ENCODE peak calls at places on chromosomes 3 and 15, in five cellular contexts. C, R, G, J and W are unnamed samples.

GRCh38 chr3:12483872-12484197 is 445 bp upstream of the TSEN2 start:
- DNase-seq in C (no peak), R (no peak), G (no peak), J (no peak), W (no peak)

GRCh38 chr3:120689395-120689794 is 7.4 kb upstream of the HGD start:
- DNase-seq in C (no peak), R (no peak), G (no peak), J (no peak), W (no peak)

GRCh38 chr15:77025941-77026411 is 31.1 kb downstream of the PSTPIP1 start:
- DNase-seq in C (no peak), R (no peak), G (peak; percentile 6), J (no peak), W (no peak)

GRCh38 chr15:64617727-64618126 is 157.3 kb downstream of the ZNF609 start:
- DNase-seq in C (no peak), R (no peak), G (no peak), J (no peak), W (no peak)

GRCh38 chr15:44775923-44776322 is 39.6 kb downstream of the TRIM69 start:
- DNase-seq in C (no peak), R (no peak), G (no peak), J (no peak), W (peak; percentile 18)

GRCh38 chr3:64928683-64929082 is 240.9 kb upstream of the ADAMTS9 start:
- DNase-seq in C (no peak), R (no peak), G (peak; percentile 31), J (no peak), W (no peak)

GRCh38 chr15:99467861-99468460 is 97.8 kb upstream of the MEF2A start:
- DNase-seq in C (no peak), R (no peak), G (no peak), J (no peak), W (no peak)

GRCh38 chr3:188051801-188052228 is 102.1 kb upstream of the LPP start:
- DNase-seq in C (peak; percentile 54), R (peak; percentile 64), G (peak; percentile 54), J (peak; percentile 44), W (no peak)

GRCh38 chr15:99054892-99055291 is 47.3 kb upstream of the PGPEP1L start:
- DNase-seq in C (no peak), R (no peak), G (no peak), J (no peak), W (no peak)

GRCh38 chr3:72862314-72863090 is 14.3 kb upstream of the SHQ1 start:
- DNase-seq in C (no peak), R (no peak), G (no peak), J (no peak), W (no peak)

GRCh38 chr15:64854526-64854925 is 12.8 kb downstream of the PLEKHO2 start:
- DNase-seq in C (no peak), R (no peak), G (no peak), J (no peak), W (no peak)

GRCh38 chr15:91589360-91589759 is 264.1 kb upstream of the SLCO3A1 start:
- DNase-seq in C (no peak), R (no peak), G (no peak), J (no peak), W (no peak)

GRCh38 chr3:154956815-154957214 is 123.3 kb upstream of the MME start:
- DNase-seq in C (no peak), R (no peak), G (no peak), J (no peak), W (no peak)

GRCh38 chr3:175295248-175296000 is 436.3 kb downstream of the NAALADL2 start:
- DNase-seq in C (no peak), R (no peak), G (no peak), J (no peak), W (no peak)

GRCh38 chr15:44208956-44209355 is 13.9 kb upstream of the FRMD5 start:
- DNase-seq in C (no peak), R (no peak), G (no peak), J (no peak), W (no peak)

GRCh38 chr15:38021259-38021658 is 86.8 kb downstream of the TMCO5A start:
- DNase-seq in C (no peak), R (no peak), G (no peak), J (no peak), W (no peak)

GRCh38 chr15:55750706-55751105 is 7.8 kb upstream of the PRTG start:
- DNase-seq in C (no peak), R (no peak), G (no peak), J (no peak), W (no peak)

GRCh38 chr3:69865920-69866679 is 126.8 kb downstream of the MITF start:
- DNase-seq in C (no peak), R (no peak), G (peak; percentile 68), J (peak; percentile 39), W (no peak)

GRCh38 chr15:91407237-91407889 is 307.3 kb downstream of the SV2B start:
- DNase-seq in C (no peak), R (no peak), G (peak; percentile 46), J (no peak), W (peak; percentile 67)

GRCh38 chr3:150078983-150079739 is 108.5 kb upstream of the PFN2 start:
- DNase-seq in C (peak; percentile 94), R (no peak), G (no peak), J (no peak), W (peak; percentile 46)

GRCh38 chr3:4394048-4394447 is 73.0 kb downstream of the SUMF1 start:
- DNase-seq in C (peak; percentile 80), R (no peak), G (no peak), J (no peak), W (no peak)

GRCh38 chr3:115341208-115341607 is 194.1 kb upstream of the ZBTB20 start:
- DNase-seq in C (peak; percentile 36), R (no peak), G (no peak), J (no peak), W (peak; percentile 65)

GRCh38 chr3:22960326-22960984 is 242.7 kb upstream of the UBE2E2 start:
- DNase-seq in C (peak; percentile 47), R (no peak), G (peak; percentile 27), J (no peak), W (peak; percentile 10)

GRCh38 chr15:89900849-89901248 is 7.1 kb upstream of the AP3S2 start:
- DNase-seq in C (no peak), R (no peak), G (peak; percentile 32), J (no peak), W (no peak)

GRCh38 chr15:31332020-31332680 is 5.5 kb downstream of the KLF13 start:
- DNase-seq in C (no peak), R (no peak), G (no peak), J (no peak), W (no peak)

DNA sequence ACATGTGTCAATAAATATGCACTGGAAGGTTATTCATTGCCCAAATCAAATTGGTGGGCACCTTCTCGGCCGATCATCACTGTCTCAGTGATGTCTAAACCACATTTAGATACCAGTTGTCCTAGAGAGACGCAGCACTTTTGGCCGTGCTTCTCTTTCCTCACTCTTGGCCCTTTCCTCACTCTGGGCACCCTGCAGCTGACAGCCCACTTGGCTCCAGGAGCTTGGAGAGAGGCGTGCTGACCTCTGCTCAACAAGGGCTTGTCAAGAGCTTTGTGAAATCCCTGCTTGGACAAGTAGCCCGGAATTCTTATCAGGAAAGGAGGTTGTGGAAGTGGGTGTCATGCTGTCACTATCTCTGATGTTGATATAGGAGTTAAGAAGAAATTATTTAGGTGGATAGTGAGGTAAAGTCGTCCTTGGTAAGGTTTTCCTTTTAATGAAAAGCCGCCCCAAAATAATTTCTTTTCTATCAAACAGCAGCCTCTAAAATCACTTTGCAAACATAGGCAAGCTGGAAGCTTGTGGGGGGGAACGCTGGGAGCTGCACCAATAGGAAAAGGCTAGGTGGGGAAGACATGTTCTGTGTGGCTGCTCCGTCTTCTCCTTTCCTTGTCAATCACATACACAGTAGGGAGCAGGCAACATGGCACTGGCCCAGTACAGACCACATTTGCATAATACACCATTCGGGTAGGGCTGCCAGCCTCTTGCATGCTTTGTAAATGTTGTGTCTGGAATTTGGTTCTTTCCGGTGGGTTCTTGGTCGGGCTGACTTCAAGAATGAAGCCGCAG is 126.8 kb upstream of the UBE3A start:
- DNase-seq in C (no peak), R (no peak), G (peak; percentile 31), J (peak; percentile 56), W (no peak)
- H3K27ac ChIP-seq in C (no peak overlapping the region), R (peak overlapping the region; percentile 33), G (no peak overlapping the region), J (no peak overlapping the region), W (no peak overlapping the region)

GRCh38 chr3:9947025-9947995 is 4.9 kb downstream of the PRRT3 start:
- DNase-seq in C (peak; percentile 38), R (peak; percentile 73), G (peak; percentile 63), J (peak; percentile 75), W (peak; percentile 58)
- TF ChIP-seq CTCF in C (peak; percentile 54), R (peak; percentile 75), G (peak; percentile 40), J (peak; percentile 46), W (peak; percentile 47)

GRCh38 chr15:58521293-58521991 is 89.7 kb downstream of the LIPC start:
- DNase-seq in C (peak; percentile 84), R (peak; percentile 58), G (no peak), J (peak; percentile 33), W (peak; percentile 90)
- H3K27ac ChIP-seq in C (peak overlapping the region; percentile 12), R (peak overlapping the region; percentile 68), G (no peak overlapping the region), J (peak overlapping the region; percentile 56), W (no peak overlapping the region)

GRCh38 chr3:32296251-32297204 is 58.0 kb downstream of the CMTM8 start:
- DNase-seq in C (peak; percentile 54), R (peak; percentile 35), G (peak; percentile 61), J (peak; percentile 46), W (peak; percentile 63)
- TF ChIP-seq CTCF in C (peak; percentile 91), R (peak; percentile 77), G (peak; percentile 87), J (peak; percentile 87), W (peak; percentile 89)

DNA sequence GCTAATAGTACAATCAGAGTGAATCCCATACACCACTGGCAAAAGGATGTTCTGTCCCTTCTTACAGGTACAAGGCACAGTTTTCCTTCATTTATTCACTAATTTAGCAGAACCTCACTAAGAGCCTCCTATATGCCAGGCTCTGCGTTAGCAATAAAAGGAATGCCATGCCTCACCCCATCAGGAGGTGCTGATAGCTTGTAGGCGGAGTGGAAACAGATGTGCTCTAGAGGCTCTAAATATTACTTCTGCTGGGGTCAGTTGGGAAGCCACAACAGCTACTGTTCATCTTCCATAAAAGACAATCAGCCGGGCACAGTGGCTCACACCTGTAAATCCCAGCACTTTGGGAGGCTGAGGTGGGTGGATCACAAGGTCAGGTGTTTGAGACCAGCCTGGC is 24.4 kb downstream of the MLH1 start:
- DNase-seq in C (no peak), R (no peak), G (peak; percentile 40), J (no peak), W (no peak)
- H3K27ac ChIP-seq in C (no peak overlapping the region), R (no peak overlapping the region), G (peak overlapping the region; percentile 84), J (peak overlapping the region; percentile 77), W (no peak overlapping the region)